ENCODE peak calls at places on chromosomes 7 and 10, in seven cellular contexts. One of them, this sample, is unnamed.

GRCh38 chr7:89104748-89105685 is 309.5 kb upstream of the TEX47 start:
- DNase-seq in GM12865: no peak
- DNase-seq in anterior cingulate cortex: no peak
- DNase-seq in GM20000: no peak
- DNase-seq in AG04450: no peak
- DNase-seq in GDM1: no peak
- DNase-seq in HTR-8/SVneo: no peak
- DNase-seq in this sample: no peak

GRCh38 chr10:42960491-42961155 is 116.2 kb upstream of the RET start:
- DNase-seq in GM20000: no peak
- DNase-seq in anterior cingulate cortex: no peak
- DNase-seq in GM12865: no peak
- DNase-seq in HTR-8/SVneo: peak; percentile 40
- DNase-seq in AG04450: no peak
- DNase-seq in GDM1: no peak
- DNase-seq in this sample: no peak

GRCh38 chr10:132992433-132993215 is 50.3 kb upstream of the CFAP46 start:
- DNase-seq in GDM1: no peak
- DNase-seq in AG04450: no peak
- DNase-seq in GM12865: no peak
- DNase-seq in GM20000: no peak
- DNase-seq in HTR-8/SVneo: no peak
- DNase-seq in anterior cingulate cortex: no peak
- DNase-seq in this sample: no peak

GRCh38 chr7:92135490-92135889 is 1.2 kb upstream of the CYP51A1 start:
- DNase-seq in HTR-8/SVneo: no peak
- DNase-seq in anterior cingulate cortex: no peak
- DNase-seq in GDM1: no peak
- DNase-seq in GM20000: no peak
- DNase-seq in AG04450: no peak
- DNase-seq in GM12865: peak; percentile 3
- DNase-seq in this sample: no peak

GRCh38 chr7:36198854-36199266 is 45.8 kb downstream of the EEPD1 start:
- DNase-seq in anterior cingulate cortex: no peak
- DNase-seq in GM20000: no peak
- DNase-seq in GDM1: no peak
- DNase-seq in GM12865: no peak
- DNase-seq in HTR-8/SVneo: no peak
- DNase-seq in AG04450: no peak
- DNase-seq in this sample: no peak

GRCh38 chr10:33871557-33871956 is 537.1 kb upstream of the NRP1 start:
- DNase-seq in HTR-8/SVneo: no peak
- DNase-seq in anterior cingulate cortex: no peak
- DNase-seq in GM12865: no peak
- DNase-seq in GM20000: no peak
- DNase-seq in AG04450: no peak
- DNase-seq in GDM1: no peak
- DNase-seq in this sample: no peak

GRCh38 chr7:37538945-37539344 is 90.3 kb upstream of the ELMO1 start:
- DNase-seq in AG04450: no peak
- DNase-seq in GDM1: no peak
- DNase-seq in anterior cingulate cortex: no peak
- DNase-seq in HTR-8/SVneo: no peak
- DNase-seq in GM12865: no peak
- DNase-seq in GM20000: no peak
- DNase-seq in this sample: no peak

GRCh38 chr10:103715430-103715829 is 139.9 kb downstream of the SH3PXD2A start:
- DNase-seq in AG04450: peak; percentile 67
- DNase-seq in GDM1: no peak
- DNase-seq in GM12865: no peak
- DNase-seq in GM20000: no peak
- DNase-seq in HTR-8/SVneo: no peak
- DNase-seq in anterior cingulate cortex: no peak
- DNase-seq in this sample: no peak

GRCh38 chr10:69504576-69505250 is 53.4 kb downstream of the TSPAN15 start:
- DNase-seq in GM12865: no peak
- DNase-seq in anterior cingulate cortex: no peak
- DNase-seq in HTR-8/SVneo: no peak
- DNase-seq in GDM1: no peak
- DNase-seq in AG04450: no peak
- DNase-seq in GM20000: no peak
- DNase-seq in this sample: no peak